ENCODE peak calls at places on chromosomes 13 and 19, in five cellular contexts. Y is activated gamma-delta T cell treated with Interleukin-2 at 50 U/mL for 16 hours, A is ascending aorta, I is ureter, K is neuronal stem cell. G is an unnamed sample.

GRCh38 chr19:38658462-38659306 is 11.2 kb downstream of the ACTN4 start:
- DNase-seq in Y (no peak), A (peak), I (peak), K (no peak), G (peak)

GRCh38 chr13:21106089-21106488 is 44.7 kb upstream of the LATS2 start:
- DNase-seq in Y (no peak), A (peak), I (no peak), K (no peak), G (no peak)

GRCh38 chr19:23822735-23823134 is 64.0 kb upstream of the ZNF681 start:
- DNase-seq in Y (no peak), A (no peak), I (no peak), K (no peak), G (no peak)

GRCh38 chr19:3146677-3147100 is 10.9 kb downstream of the GNA15 start:
- DNase-seq in Y (peak), A (no peak), I (no peak), K (no peak), G (no peak)

GRCh38 chr13:105474983-105475382 is 1060.5 kb downstream of the EFNB2 start:
- DNase-seq in Y (no peak), A (no peak), I (no peak), K (no peak), G (no peak)

GRCh38 chr19:38172001-38172400 is 52.0 kb downstream of the DPF1 start:
- DNase-seq in Y (no peak), A (no peak), I (no peak), K (no peak), G (no peak)

GRCh38 chr13:31773538-31773937 is 34.2 kb downstream of the RXFP2 start:
- DNase-seq in Y (no peak), A (no peak), I (no peak), K (no peak), G (no peak)

GRCh38 chr19:39566064-39566463 is 26.1 kb upstream of the EID2 start:
- DNase-seq in Y (no peak), A (no peak), I (no peak), K (no peak), G (no peak)

GRCh38 chr19:51025809-51026553 is 435 bp downstream of the KLK11 start:
- DNase-seq in Y (no peak), A (no peak), I (no peak), K (no peak), G (no peak)

GRCh38 chr13:98847780-98848179 is 95.3 kb upstream of the SLC15A1 start:
- DNase-seq in Y (no peak), A (no peak), I (no peak), K (no peak), G (no peak)

GRCh38 chr13:67042556-67042955 is 187.6 kb downstream of the PCDH9 start:
- DNase-seq in Y (no peak), A (no peak), I (no peak), K (no peak), G (no peak)

GRCh38 chr13:46778879-46779278 is 18.1 kb downstream of the ESD start:
- DNase-seq in Y (no peak), A (no peak), I (no peak), K (no peak), G (no peak)

GRCh38 chr19:32350492-32350891 is 5.1 kb downstream of the ZNF507 start:
- DNase-seq in Y (no peak), A (no peak), I (no peak), K (no peak), G (no peak)

GRCh38 chr13:106173346-106173745 is 362.1 kb downstream of the EFNB2 start:
- DNase-seq in Y (no peak), A (no peak), I (no peak), K (no peak), G (no peak)

GRCh38 chr13:91719033-91719432 is 320.6 kb downstream of the GPC5 start:
- DNase-seq in Y (no peak), A (no peak), I (no peak), K (no peak), G (no peak)

GRCh38 chr19:46861691-46862503 is 1.1 kb downstream of the ARHGAP35 start:
- DNase-seq in Y (no peak), A (peak), I (no peak), K (no peak), G (no peak)

GRCh38 chr19:7292950-7293794 is 1.0 kb downstream of the INSR start:
- DNase-seq in Y (no peak), A (peak), I (peak), K (no peak), G (peak)

GRCh38 chr19:291561-292280 is 518 bp upstream of the PLPP2 start:
- DNase-seq in Y (no peak), A (no peak), I (no peak), K (no peak), G (no peak)

GRCh38 chr19:3554254-3555083 is 2.9 kb downstream of the MFSD12 start:
- DNase-seq in Y (peak), A (no peak), I (no peak), K (no peak), G (no peak)

GRCh38 chr13:23848019-23848418 is 41.2 kb downstream of the MIPEP start:
- DNase-seq in Y (no peak), A (no peak), I (no peak), K (no peak), G (no peak)

GRCh38 chr13:97262058-97262457 is 39.9 kb downstream of the MBNL2 start:
- DNase-seq in Y (peak), A (no peak), I (no peak), K (no peak), G (no peak)

GRCh38 chr13:48412881-48413351 is at the start of gene LPAR6:
- DNase-seq in Y (no peak), A (no peak), I (no peak), K (no peak), G (no peak)

GRCh38 chr13:31859546-31859945 is 120.2 kb downstream of the RXFP2 start:
- DNase-seq in Y (no peak), A (no peak), I (no peak), K (no peak), G (no peak)

GRCh38 chr19:33302974-33303790 is 848 bp upstream of the CEBPA start:
- DNase-seq in Y (no peak), A (peak), I (peak), K (no peak), G (peak)

GRCh38 chr19:5718579-5719273 is 1.2 kb downstream of the LONP1 start:
- DNase-seq in Y (no peak), A (no peak), I (no peak), K (no peak), G (no peak)

GRCh38 chr19:33487901-33488817 is 33.4 kb downstream of the PEPD start:
- DNase-seq in Y (no peak), A (no peak), I (no peak), K (no peak), G (peak)

GRCh38 chr19:4474504-4475136 is 2.5 kb downstream of the HDGFL2 start:
- DNase-seq in Y (no peak), A (no peak), I (no peak), K (peak), G (no peak)

GRCh38 chr13:108728370-108728769 is 99.0 kb downstream of the MYO16 start:
- DNase-seq in Y (no peak), A (no peak), I (no peak), K (no peak), G (no peak)

G was measured in left lobe of liver.